ENCODE peak calls at places on chromosomes 2 and 18, in four cellular contexts. F is stomach, Z is foreskin fibroblast, M is SK-N-SH. Y is an unnamed sample.

GRCh38 chr2:63425079-63425416 is 163.2 kb downstream of the WDPCP start:
- DNase-seq in F (no peak), Z (no peak), M (no peak), Y (no peak)

GRCh38 chr18:2192562-2192961 is 378.7 kb downstream of the METTL4 start:
- DNase-seq in F (no peak), Z (no peak), M (no peak), Y (no peak)

GRCh38 chr18:35284846-35285245 is 5.2 kb downstream of the ZSCAN30 start:
- DNase-seq in F (no peak), Z (no peak), M (no peak), Y (no peak)

GRCh38 chr18:57443716-57444115 is 8.5 kb downstream of the ONECUT2 start:
- DNase-seq in F (no peak), Z (no peak), M (no peak), Y (no peak)

GRCh38 chr2:63186331-63186730 is 135.7 kb downstream of the OTX1 start:
- DNase-seq in F (no peak), Z (no peak), M (no peak), Y (no peak)

GRCh38 chr2:26968001-26968400 is 2.4 kb upstream of the MAPRE3 start:
- DNase-seq in F (no peak), Z (no peak), M (no peak), Y (no peak)

GRCh38 chr18:51807336-51807735 is 532.7 kb upstream of the DCC start:
- DNase-seq in F (no peak), Z (no peak), M (no peak), Y (no peak)

GRCh38 chr18:78699516-78699915 is 280.1 kb upstream of the SALL3 start:
- DNase-seq in F (no peak), Z (no peak), M (no peak), Y (no peak)

GRCh38 chr2:237600205-237600846 is 9.8 kb upstream of the RAB17 start:
- DNase-seq in F (peak), Z (peak), M (peak), Y (peak)

GRCh38 chr18:77495982-77496690 is 246.5 kb downstream of the GALR1 start:
- DNase-seq in F (no peak), Z (no peak), M (no peak), Y (no peak)

GRCh38 chr2:19358242-19359020 is at the start of gene OSR1:
- DNase-seq in F (peak), Z (peak), M (peak), Y (peak)

GRCh38 chr18:30920757-30921156 is 121.8 kb downstream of the DSC3 start:
- DNase-seq in F (no peak), Z (no peak), M (no peak), Y (no peak)

GRCh38 chr2:8412082-8412481 is 269.8 kb upstream of the ID2 start:
- DNase-seq in F (peak), Z (no peak), M (no peak), Y (no peak)

GRCh38 chr2:217622205-217622621 is 380.6 kb downstream of the TNS1 start:
- DNase-seq in F (no peak), Z (peak), M (peak), Y (no peak)

GRCh38 chr2:198134287-198134955 is 330.0 kb downstream of the PLCL1 start:
- DNase-seq in F (no peak), Z (peak), M (no peak), Y (no peak)

GRCh38 chr2:134133622-134134312 is 120.1 kb upstream of the MGAT5 start:
- DNase-seq in F (no peak), Z (no peak), M (no peak), Y (no peak)

GRCh38 chr18:59502222-59502898 is 143.3 kb upstream of the LMAN1 start:
- DNase-seq in F (no peak), Z (peak), M (no peak), Y (no peak)

GRCh38 chr18:56298935-56299334 is 339.5 kb downstream of the TXNL1 start:
- DNase-seq in F (no peak), Z (peak), M (no peak), Y (no peak)

GRCh38 chr2:25903216-25903776 is 25.0 kb upstream of the ASXL2 start:
- DNase-seq in F (no peak), Z (no peak), M (peak), Y (no peak)

GRCh38 chr18:26868968-26869586 is 3.6 kb upstream of the AQP4 start:
- DNase-seq in F (no peak), Z (no peak), M (no peak), Y (no peak)

GRCh38 chr18:26429535-26429934 is 118.8 kb downstream of the KCTD1 start:
- DNase-seq in F (no peak), Z (peak), M (peak), Y (peak)

GRCh38 chr2:25666218-25666617 is 7.2 kb downstream of the DTNB start:
- DNase-seq in F (no peak), Z (no peak), M (no peak), Y (no peak)

GRCh38 chr2:234395801-234396478 is 100.9 kb downstream of the ARL4C start:
- DNase-seq in F (no peak), Z (no peak), M (peak), Y (peak)

GRCh38 chr2:175366814-175367213 is 185.3 kb upstream of the ATP5MC3 start:
- DNase-seq in F (no peak), Z (peak), M (peak), Y (peak)

GRCh38 chr2:237505188-237505939 is 18.3 kb downstream of the MLPH start:
- DNase-seq in F (no peak), Z (no peak), M (no peak), Y (no peak)

GRCh38 chr2:100056478-100056877 is 85.9 kb downstream of the AFF3 start:
- DNase-seq in F (no peak), Z (no peak), M (no peak), Y (no peak)

GRCh38 chr2:20198001-20198400 is 26.9 kb downstream of the SDC1 start:
- DNase-seq in F (peak), Z (no peak), M (no peak), Y (no peak)

GRCh38 chr2:100957971-100958653 is 44.0 kb upstream of the RPL31 start:
- DNase-seq in F (peak), Z (peak), M (no peak), Y (no peak)

GRCh38 chr18:13005289-13005688 is 14.1 kb downstream of the CEP192 start:
- DNase-seq in F (no peak), Z (no peak), M (no peak), Y (no peak)

GRCh38 chr2:174699993-174700766 is 64.1 kb downstream of the CHRNA1 start:
- DNase-seq in F (no peak), Z (peak), M (peak), Y (no peak)

GRCh38 chr2:203122317-203122998 is 107.8 kb downstream of the NBEAL1 start:
- DNase-seq in F (no peak), Z (no peak), M (peak), Y (no peak)

GRCh38 chr2:25539141-25539540 is 134.2 kb downstream of the DTNB start:
- DNase-seq in F (no peak), Z (no peak), M (no peak), Y (no peak)

GRCh38 chr2:230796280-230796862 is 68.4 kb upstream of the ITM2C start:
- DNase-seq in F (no peak), Z (peak), M (no peak), Y (no peak)

GRCh38 chr2:159903404-159904126 is 105.6 kb upstream of the CD302 start:
- DNase-seq in F (peak), Z (peak), M (no peak), Y (no peak)

GRCh38 chr2:54634564-54635511 is 88.6 kb upstream of the EML6 start:
- DNase-seq in F (no peak), Z (peak), M (no peak), Y (peak)

GRCh38 chr2:20092226-20092900 is 40.9 kb upstream of the LAPTM4A start:
- DNase-seq in F (no peak), Z (no peak), M (no peak), Y (no peak)

GRCh38 chr18:48119204-48119603 is 188.7 kb upstream of the SMAD2 start:
- DNase-seq in F (no peak), Z (no peak), M (no peak), Y (no peak)

GRCh38 chr2:41870948-41871522 is 176.8 kb upstream of the PKDCC start:
- DNase-seq in F (no peak), Z (no peak), M (peak), Y (peak)
- TF ChIP-seq CTCF in F (no peak), Z (peak), M (peak), Y (peak)

GRCh38 chr2:106561803-106562202 is 74.6 kb downstream of the CD8B2 start:
- DNase-seq in F (no peak), Z (no peak), M (no peak), Y (no peak)

GRCh38 chr2:106561356-106561755 is 74.2 kb downstream of the CD8B2 start:
- DNase-seq in F (peak), Z (no peak), M (no peak), Y (no peak)

GRCh38 chr2:106560773-106561172 is 73.6 kb downstream of the CD8B2 start:
- DNase-seq in F (no peak), Z (no peak), M (no peak), Y (no peak)

GRCh38 chr2:106562232-106562631 is 75.1 kb downstream of the CD8B2 start:
- DNase-seq in F (no peak), Z (no peak), M (no peak), Y (no peak)

DNA sequence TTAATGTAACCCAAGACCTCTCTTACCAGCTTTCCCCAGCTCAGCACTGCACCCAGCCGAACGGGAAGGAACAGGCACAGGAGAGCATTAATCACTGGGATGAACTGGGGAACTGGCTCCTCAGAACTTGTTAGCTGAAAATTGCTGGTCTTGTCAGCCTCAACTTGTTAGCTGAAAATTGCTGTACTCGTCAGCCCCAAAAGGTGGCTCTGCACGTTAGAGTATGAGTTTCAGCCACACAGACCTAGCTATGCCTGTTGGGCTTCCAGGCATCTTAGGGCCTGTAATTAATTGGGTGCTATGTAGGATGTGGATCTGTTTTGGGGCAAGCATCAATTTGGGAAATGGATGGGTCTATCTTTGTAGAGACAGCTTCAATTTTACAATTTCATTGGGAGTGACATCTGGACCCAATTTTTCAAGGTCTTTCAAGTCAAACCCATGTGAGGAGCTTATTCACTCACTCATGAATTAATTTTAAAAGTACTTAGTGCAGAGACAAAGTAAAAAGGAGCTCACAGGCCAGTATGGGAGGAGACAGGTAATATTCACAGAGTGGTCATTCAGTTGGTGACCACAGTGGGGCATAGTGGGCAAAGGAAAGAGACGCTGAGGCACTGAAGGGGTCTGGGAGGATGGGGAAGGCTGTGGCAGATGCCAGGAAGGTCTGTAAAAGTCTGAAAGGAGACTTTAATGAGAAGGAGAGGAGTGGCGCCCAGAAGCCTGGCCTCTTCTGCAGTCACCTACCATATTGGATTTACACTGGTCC is 75.8 kb downstream of the CD8B2 start:
- DNase-seq in F (no peak), Z (no peak), M (peak), Y (peak)
- TF ChIP-seq CTCF in F (no peak), Z (no peak), M (peak), Y (no peak)

GRCh38 chr2:86695053-86695691 is 24.9 kb upstream of the RMND5A start:
- DNase-seq in F (peak), Z (peak), M (no peak), Y (no peak)

GRCh38 chr2:86700705-86701104 is 19.4 kb upstream of the RMND5A start:
- DNase-seq in F (no peak), Z (peak), M (no peak), Y (no peak)

DNA sequence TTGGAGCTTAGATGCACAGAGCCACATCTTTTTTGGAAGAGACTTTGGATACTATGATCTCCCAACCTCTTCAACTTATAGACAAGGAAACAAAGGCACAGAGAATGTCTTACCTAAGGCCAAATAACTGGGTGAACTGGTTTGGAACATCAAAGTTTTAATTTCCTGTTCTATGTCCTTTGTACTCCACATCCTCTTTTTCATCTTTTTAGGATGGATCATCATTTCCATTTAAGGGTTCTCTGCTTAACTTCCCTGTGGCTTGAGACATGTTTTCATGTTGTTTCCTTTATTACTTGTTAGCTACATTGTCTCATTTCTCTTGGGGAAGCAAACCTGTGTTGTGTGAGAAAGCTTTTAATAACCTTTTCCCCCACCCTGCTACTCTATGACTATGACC is 22.6 kb upstream of the RMND5A start:
- DNase-seq in F (no peak), Z (no peak), M (no peak), Y (no peak)
- TF ChIP-seq CTCF in F (no peak), Z (no peak), M (no peak), Y (no peak)

DNA sequence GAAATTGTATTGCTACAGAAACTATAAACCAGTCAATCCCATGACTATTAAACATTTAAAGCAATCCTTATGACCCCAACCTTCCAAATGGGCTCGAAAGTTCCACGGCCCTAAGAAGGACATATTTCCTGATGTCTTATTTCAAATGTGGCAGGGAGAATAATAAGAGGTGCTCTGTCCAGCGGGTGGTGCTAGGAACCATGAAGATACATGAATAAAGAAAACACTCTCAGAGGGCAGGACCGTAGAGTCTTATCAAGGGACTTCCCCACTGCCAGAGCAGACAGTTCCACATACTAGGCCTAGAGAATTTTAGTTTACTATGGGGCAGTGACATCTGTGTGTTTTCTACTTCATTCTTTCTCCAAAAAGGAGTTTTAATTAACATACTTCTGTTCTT is 187.1 kb upstream of the PIK3C3 start:
- DNase-seq in F (no peak), Z (peak), M (peak), Y (no peak)
- TF ChIP-seq CTCF in F (no peak), Z (peak), M (peak), Y (no peak)

GRCh38 chr2:177211602-177212105 is 940 bp upstream of the HNRNPA3 start:
- DNase-seq in F (no peak), Z (no peak), M (peak), Y (no peak)
- TF ChIP-seq CTCF in F (no peak), Z (no peak), M (no peak), Y (no peak)

DNA sequence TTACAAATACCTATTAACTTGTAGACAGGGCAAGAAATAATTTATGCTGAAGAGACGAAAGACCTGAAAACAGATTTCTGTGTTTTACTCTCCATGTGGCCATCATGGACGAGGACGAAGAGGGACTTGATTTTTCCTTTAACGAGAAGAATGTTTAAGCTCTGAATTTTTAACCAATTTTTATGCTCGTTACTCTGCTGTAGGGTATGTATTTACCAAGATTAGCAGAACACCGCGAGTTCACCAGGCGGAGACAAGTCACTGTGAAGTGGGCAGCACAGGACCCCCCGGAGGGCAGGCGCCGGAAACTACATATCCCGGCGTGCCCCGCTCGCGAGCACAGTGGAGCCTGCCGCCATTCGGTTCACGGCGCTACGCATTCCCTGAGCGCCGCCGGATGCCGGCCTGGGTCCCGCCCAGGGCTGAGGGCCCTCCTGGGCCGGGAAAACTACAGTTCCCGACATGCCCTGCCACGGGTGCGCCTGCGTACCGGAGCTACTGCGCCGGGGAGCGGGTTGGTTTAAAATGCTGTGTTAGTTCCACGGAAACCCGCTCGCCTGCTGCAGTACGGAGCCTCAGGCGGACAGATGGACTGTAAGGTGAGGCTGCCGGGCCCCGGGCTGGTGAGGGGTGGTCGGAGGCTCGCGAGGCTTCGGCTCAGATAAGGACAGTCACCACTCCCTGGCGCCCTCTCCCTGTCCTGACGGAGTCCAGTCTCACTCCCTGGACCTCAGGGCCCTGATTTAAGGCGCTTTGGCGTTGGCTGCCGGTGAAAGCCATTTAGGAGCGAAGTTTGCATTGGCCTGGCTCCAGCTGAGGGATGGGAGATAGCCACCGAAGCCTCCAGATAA is at the start of gene CCDC150:
- DNase-seq in F (peak), Z (peak), M (peak), Y (peak)
- TF ChIP-seq CTCF in F (no peak), Z (peak), M (peak), Y (no peak)

DNA sequence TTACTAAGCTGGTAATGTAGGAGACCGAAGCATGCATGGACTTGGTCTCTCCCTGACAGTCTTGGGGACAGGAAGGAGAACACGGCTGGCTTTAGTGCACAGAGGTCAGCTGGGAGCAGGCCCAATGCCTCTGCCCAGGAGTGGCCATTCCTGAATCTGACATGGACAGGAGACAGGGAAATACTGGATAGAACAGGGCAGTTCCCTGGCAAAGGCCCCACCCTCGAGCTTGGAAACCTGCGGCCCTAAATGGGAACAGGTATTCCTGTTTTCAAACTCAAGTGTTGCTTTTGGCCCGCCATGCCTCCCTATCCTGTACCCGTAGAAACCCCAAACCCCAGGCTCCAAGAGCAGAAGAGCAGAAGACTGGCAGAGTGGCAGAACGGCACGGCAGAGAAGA is 107.4 kb downstream of the ZNF516 start:
- DNase-seq in F (peak), Z (no peak), M (no peak), Y (no peak)
- TF ChIP-seq CTCF in F (no peak), Z (no peak), M (no peak), Y (no peak)

GRCh38 chr18:22816266-22817176 is 116.6 kb upstream of the RBBP8 start:
- DNase-seq in F (no peak), Z (no peak), M (no peak), Y (no peak)

GRCh38 chr18:22817844-22818243 is 115.3 kb upstream of the RBBP8 start:
- DNase-seq in F (no peak), Z (no peak), M (no peak), Y (no peak)

GRCh38 chr18:22814329-22814703 is 118.8 kb upstream of the RBBP8 start:
- DNase-seq in F (no peak), Z (no peak), M (no peak), Y (no peak)

GRCh38 chr18:22813648-22814328 is 119.3 kb upstream of the RBBP8 start:
- DNase-seq in F (no peak), Z (peak), M (peak), Y (no peak)
- TF ChIP-seq CTCF in F (peak), Z (peak), M (peak), Y (no peak)

GRCh38 chr2:70890469-70891065 is 45.1 kb upstream of the ATP6V1B1 start:
- DNase-seq in F (peak), Z (peak), M (no peak), Y (no peak)
- TF ChIP-seq CTCF in F (no peak), Z (no peak), M (no peak), Y (no peak)

GRCh38 chr2:241358470-241358869 is 2.4 kb downstream of the FARP2 start:
- DNase-seq in F (no peak), Z (no peak), M (no peak), Y (no peak)

GRCh38 chr2:241354668-241355658 is 1.1 kb upstream of the FARP2 start:
- DNase-seq in F (peak), Z (peak), M (peak), Y (peak)

GRCh38 chr2:241357531-241357930 is 1.4 kb downstream of the FARP2 start:
- DNase-seq in F (no peak), Z (no peak), M (no peak), Y (no peak)

GRCh38 chr2:241356871-241357260 is 781 bp downstream of the FARP2 start:
- DNase-seq in F (no peak), Z (peak), M (no peak), Y (no peak)

GRCh38 chr2:241355983-241356870 is at the start of gene FARP2:
- DNase-seq in F (peak), Z (peak), M (peak), Y (peak)
- TF ChIP-seq CTCF in F (no peak), Z (no peak), M (no peak), Y (no peak)

Y was measured in glutamatergic neuron.